ENCODE peak calls at places on chromosome 13, in four cellular contexts. One of them, this sample, is unnamed.

GRCh38 chr13:95530178-95530577 is 22.3 kb upstream of the CLDN10 start:
- DNase-seq in stomach: no peak
- DNase-seq in BJ: no peak
- DNase-seq in mucosa of descending colon: no peak
- DNase-seq in this sample: no peak

GRCh38 chr13:25662516-25662915 is 290.7 kb downstream of the ATP8A2 start:
- DNase-seq in mucosa of descending colon: no peak
- DNase-seq in BJ: no peak
- DNase-seq in stomach: no peak
- DNase-seq in this sample: no peak

GRCh38 chr13:76799696-76800095 is 86.5 kb downstream of the KCTD12 start:
- DNase-seq in mucosa of descending colon: no peak
- DNase-seq in BJ: no peak
- DNase-seq in stomach: no peak
- DNase-seq in this sample: no peak

GRCh38 chr13:40539954-40540706 is 126.3 kb downstream of the FOXO1 start:
- DNase-seq in stomach: no peak
- DNase-seq in BJ: peak
- DNase-seq in mucosa of descending colon: no peak
- DNase-seq in this sample: peak

GRCh38 chr13:98834254-98834960 is 81.9 kb upstream of the SLC15A1 start:
- DNase-seq in mucosa of descending colon: no peak
- DNase-seq in stomach: no peak
- DNase-seq in BJ: no peak
- DNase-seq in this sample: no peak

GRCh38 chr13:41053384-41053826 is 7.9 kb upstream of the WBP4 start:
- DNase-seq in mucosa of descending colon: no peak
- DNase-seq in stomach: no peak
- DNase-seq in BJ: peak
- DNase-seq in this sample: no peak

GRCh38 chr13:24638096-24638495 is 42.1 kb upstream of the ATP12A start:
- DNase-seq in BJ: no peak
- DNase-seq in stomach: no peak
- DNase-seq in mucosa of descending colon: no peak
- DNase-seq in this sample: no peak

GRCh38 chr13:54004026-54004699 is 975.5 kb downstream of the OLFM4 start:
- DNase-seq in mucosa of descending colon: no peak
- DNase-seq in stomach: no peak
- DNase-seq in BJ: no peak
- DNase-seq in this sample: no peak

GRCh38 chr13:86567119-86567518 is 767.9 kb upstream of the SLITRK6 start:
- DNase-seq in stomach: no peak
- DNase-seq in BJ: no peak
- DNase-seq in mucosa of descending colon: no peak
- DNase-seq in this sample: no peak

GRCh38 chr13:30796132-30796832 is 60.9 kb downstream of the ALOX5AP start:
- DNase-seq in BJ: no peak
- DNase-seq in mucosa of descending colon: no peak
- DNase-seq in stomach: no peak
- DNase-seq in this sample: peak

GRCh38 chr13:86922936-86923335 is 748.2 kb upstream of the SLITRK5 start:
- DNase-seq in mucosa of descending colon: no peak
- DNase-seq in stomach: no peak
- DNase-seq in BJ: no peak
- DNase-seq in this sample: no peak

GRCh38 chr13:44903596-44903995 is 85.7 kb downstream of the NUFIP1 start:
- DNase-seq in BJ: peak
- DNase-seq in stomach: peak
- DNase-seq in mucosa of descending colon: peak
- DNase-seq in this sample: no peak

GRCh38 chr13:109246001-109246400 is 540.4 kb downstream of the IRS2 start:
- DNase-seq in mucosa of descending colon: no peak
- DNase-seq in BJ: no peak
- DNase-seq in stomach: no peak
- DNase-seq in this sample: no peak

GRCh38 chr13:113083402-113084061 is 22.1 kb upstream of the F7 start:
- DNase-seq in mucosa of descending colon: peak
- DNase-seq in stomach: no peak
- DNase-seq in BJ: no peak
- DNase-seq in this sample: no peak

GRCh38 chr13:107456431-107456830 is 758.9 kb downstream of the LIG4 start:
- DNase-seq in stomach: no peak
- DNase-seq in mucosa of descending colon: no peak
- DNase-seq in BJ: no peak
- DNase-seq in this sample: no peak

GRCh38 chr13:68584776-68585175 is 1354.6 kb upstream of the PCDH9 start:
- DNase-seq in BJ: no peak
- DNase-seq in stomach: no peak
- DNase-seq in mucosa of descending colon: no peak
- DNase-seq in this sample: no peak

GRCh38 chr13:41065098-41065497 is 3.8 kb downstream of the WBP4 start:
- DNase-seq in stomach: no peak
- DNase-seq in BJ: peak
- DNase-seq in mucosa of descending colon: no peak
- DNase-seq in this sample: no peak

GRCh38 chr13:85347251-85347650 is 452.0 kb downstream of the SLITRK6 start:
- DNase-seq in stomach: no peak
- DNase-seq in mucosa of descending colon: no peak
- DNase-seq in BJ: peak
- DNase-seq in this sample: peak

GRCh38 chr13:31824705-31825512 is 85.6 kb downstream of the RXFP2 start:
- DNase-seq in BJ: no peak
- DNase-seq in stomach: no peak
- DNase-seq in mucosa of descending colon: no peak
- DNase-seq in this sample: no peak

GRCh38 chr13:24071016-24071415 is 89.5 kb upstream of the SPATA13 start:
- DNase-seq in BJ: no peak
- DNase-seq in stomach: no peak
- DNase-seq in mucosa of descending colon: no peak
- DNase-seq in this sample: no peak

GRCh38 chr13:74920945-74921725 is 560.8 kb downstream of the TBC1D4 start:
- DNase-seq in stomach: no peak
- DNase-seq in mucosa of descending colon: no peak
- DNase-seq in BJ: no peak
- DNase-seq in this sample: no peak

DNA sequence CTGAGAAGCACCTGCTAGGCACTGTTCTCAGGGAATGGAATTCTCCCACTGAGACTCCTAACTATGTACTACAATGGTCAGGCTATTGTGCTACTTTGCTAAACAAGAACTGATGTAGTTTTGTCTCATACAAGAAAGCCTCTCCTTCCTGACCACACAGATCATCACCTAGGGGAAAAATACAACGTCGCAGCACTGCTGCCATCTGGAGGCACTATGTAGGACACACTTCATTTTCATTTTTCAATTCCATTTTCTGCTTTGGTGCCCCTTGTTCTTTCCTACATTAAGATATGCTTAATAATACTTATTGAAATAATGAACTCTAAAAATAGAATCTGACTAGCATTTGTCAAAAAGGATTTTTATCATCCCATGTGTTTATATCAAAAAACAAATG is 21.1 kb downstream of the PROSER1 start:
- DNase-seq in BJ: no peak
- DNase-seq in mucosa of descending colon: peak
- DNase-seq in stomach: no peak
- DNase-seq in this sample: no peak
- TF ChIP-seq CTCF in BJ: peak
- TF ChIP-seq CTCF in mucosa of descending colon: peak
- TF ChIP-seq CTCF in stomach: no peak
- TF ChIP-seq CTCF in this sample: no peak

GRCh38 chr13:110960219-110960618 is 45.4 kb upstream of the ANKRD10 start:
- DNase-seq in mucosa of descending colon: no peak
- DNase-seq in stomach: no peak
- DNase-seq in BJ: no peak
- DNase-seq in this sample: no peak

GRCh38 chr13:110953833-110954532 is 39.1 kb upstream of the ANKRD10 start:
- DNase-seq in stomach: no peak
- DNase-seq in BJ: no peak
- DNase-seq in mucosa of descending colon: no peak
- DNase-seq in this sample: no peak

GRCh38 chr13:110953416-110953815 is 38.5 kb upstream of the ANKRD10 start:
- DNase-seq in mucosa of descending colon: no peak
- DNase-seq in stomach: no peak
- DNase-seq in BJ: no peak
- DNase-seq in this sample: no peak

GRCh38 chr13:110957931-110958330 is 43.1 kb upstream of the ANKRD10 start:
- DNase-seq in BJ: no peak
- DNase-seq in mucosa of descending colon: no peak
- DNase-seq in stomach: no peak
- DNase-seq in this sample: no peak

GRCh38 chr13:110957181-110957884 is 42.5 kb upstream of the ANKRD10 start:
- DNase-seq in BJ: no peak
- DNase-seq in mucosa of descending colon: no peak
- DNase-seq in stomach: no peak
- DNase-seq in this sample: no peak
- TF ChIP-seq CTCF in BJ: peak
- TF ChIP-seq CTCF in mucosa of descending colon: no peak
- TF ChIP-seq CTCF in stomach: no peak
- TF ChIP-seq CTCF in this sample: no peak

DNA sequence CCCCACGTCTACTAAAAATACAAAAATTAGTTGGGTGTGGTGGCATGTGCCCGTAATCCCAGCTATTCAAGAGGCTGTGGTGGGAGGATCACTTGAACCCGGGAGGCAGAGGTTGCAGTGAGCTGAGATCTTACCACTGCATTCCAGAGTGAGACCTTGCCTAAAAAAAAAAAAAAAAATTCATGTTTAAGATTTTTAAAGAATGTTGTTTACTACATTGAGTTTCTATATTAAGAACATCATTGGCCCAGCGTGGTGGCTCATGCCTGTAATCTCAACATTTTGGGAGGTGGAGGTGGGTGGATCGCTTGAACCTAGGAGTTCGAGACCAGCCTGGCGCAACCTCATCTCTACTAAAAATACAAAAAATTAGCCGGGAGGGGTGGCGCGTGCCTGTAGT is 31.9 kb upstream of the FLT1 start:
- DNase-seq in mucosa of descending colon: no peak
- DNase-seq in stomach: no peak
- DNase-seq in BJ: no peak
- DNase-seq in this sample: no peak
- TF ChIP-seq CTCF in mucosa of descending colon: no peak
- TF ChIP-seq CTCF in stomach: no peak
- TF ChIP-seq CTCF in BJ: no peak
- TF ChIP-seq CTCF in this sample: no peak

GRCh38 chr13:97648171-97648880 is 214.4 kb downstream of the RAP2A start:
- DNase-seq in stomach: no peak
- DNase-seq in mucosa of descending colon: no peak
- DNase-seq in BJ: no peak
- DNase-seq in this sample: no peak
- TF ChIP-seq CTCF in stomach: no peak
- TF ChIP-seq CTCF in mucosa of descending colon: no peak
- TF ChIP-seq CTCF in BJ: no peak
- TF ChIP-seq CTCF in this sample: no peak

GRCh38 chr13:104936304-104936703 is 1599.2 kb downstream of the EFNB2 start:
- DNase-seq in stomach: no peak
- DNase-seq in BJ: no peak
- DNase-seq in mucosa of descending colon: no peak
- DNase-seq in this sample: no peak
- TF ChIP-seq CTCF in stomach: no peak
- TF ChIP-seq CTCF in BJ: no peak
- TF ChIP-seq CTCF in mucosa of descending colon: no peak
- TF ChIP-seq CTCF in this sample: no peak

GRCh38 chr13:50080856-50081105 is 65.5 kb downstream of the KCNRG start:
- DNase-seq in BJ: no peak
- DNase-seq in mucosa of descending colon: no peak
- DNase-seq in stomach: no peak
- DNase-seq in this sample: no peak

GRCh38 chr13:50081899-50082425 is 66.7 kb downstream of the KCNRG start:
- DNase-seq in stomach: peak
- DNase-seq in mucosa of descending colon: peak
- DNase-seq in BJ: peak
- DNase-seq in this sample: peak

GRCh38 chr13:50082426-50083283 is 67.4 kb downstream of the KCNRG start:
- DNase-seq in BJ: no peak
- DNase-seq in stomach: peak
- DNase-seq in mucosa of descending colon: peak
- DNase-seq in this sample: peak

GRCh38 chr13:50081106-50081898 is 66.1 kb downstream of the KCNRG start:
- DNase-seq in BJ: no peak
- DNase-seq in mucosa of descending colon: peak
- DNase-seq in stomach: peak
- DNase-seq in this sample: peak

GRCh38 chr13:50085063-50085462 is 69.8 kb downstream of the KCNRG start:
- DNase-seq in mucosa of descending colon: no peak
- DNase-seq in BJ: no peak
- DNase-seq in stomach: no peak
- DNase-seq in this sample: no peak
- TF ChIP-seq CTCF in mucosa of descending colon: peak
- TF ChIP-seq CTCF in BJ: peak
- TF ChIP-seq CTCF in stomach: no peak
- TF ChIP-seq CTCF in this sample: no peak

GRCh38 chr13:79246575-79246949 is 159.5 kb downstream of the RBM26 start:
- DNase-seq in mucosa of descending colon: no peak
- DNase-seq in BJ: no peak
- DNase-seq in stomach: no peak
- DNase-seq in this sample: no peak
- TF ChIP-seq CTCF in mucosa of descending colon: no peak
- TF ChIP-seq CTCF in BJ: no peak
- TF ChIP-seq CTCF in stomach: no peak
- TF ChIP-seq CTCF in this sample: no peak

GRCh38 chr13:93004919-93005318 is 221.7 kb upstream of the GPC6 start:
- DNase-seq in stomach: no peak
- DNase-seq in mucosa of descending colon: no peak
- DNase-seq in BJ: no peak
- DNase-seq in this sample: no peak
- TF ChIP-seq CTCF in stomach: no peak
- TF ChIP-seq CTCF in mucosa of descending colon: no peak
- TF ChIP-seq CTCF in BJ: no peak
- TF ChIP-seq CTCF in this sample: no peak

GRCh38 chr13:51733656-51734334 is 70.2 kb downstream of the DHRS12 start:
- DNase-seq in stomach: no peak
- DNase-seq in mucosa of descending colon: no peak
- DNase-seq in BJ: no peak
- DNase-seq in this sample: no peak
- TF ChIP-seq CTCF in stomach: no peak
- TF ChIP-seq CTCF in mucosa of descending colon: no peak
- TF ChIP-seq CTCF in BJ: peak
- TF ChIP-seq CTCF in this sample: no peak

GRCh38 chr13:50255639-50256038 is 240.4 kb downstream of the KCNRG start:
- DNase-seq in BJ: no peak
- DNase-seq in mucosa of descending colon: no peak
- DNase-seq in stomach: no peak
- DNase-seq in this sample: no peak

GRCh38 chr13:50261502-50261901 is 246.3 kb downstream of the KCNRG start:
- DNase-seq in stomach: no peak
- DNase-seq in mucosa of descending colon: no peak
- DNase-seq in BJ: no peak
- DNase-seq in this sample: no peak

GRCh38 chr13:50257646-50258045 is 242.4 kb downstream of the KCNRG start:
- DNase-seq in BJ: no peak
- DNase-seq in stomach: no peak
- DNase-seq in mucosa of descending colon: no peak
- DNase-seq in this sample: no peak
- TF ChIP-seq CTCF in BJ: no peak
- TF ChIP-seq CTCF in stomach: no peak
- TF ChIP-seq CTCF in mucosa of descending colon: no peak
- TF ChIP-seq CTCF in this sample: no peak